ENCODE peak calls at places on chromosomes 4 and X, in eight cellular contexts. I is neural progenitor cell, E is PC-3, P is Calu3, G is GM13976, L is AG04449, U is ovary, R is sigmoid colon. Z is an unnamed sample.

GRCh38 chr4:125736057-125736456 is 421.3 kb downstream of the FAT4 start:
- DNase-seq in I (no peak), E (peak; percentile 44), L (no peak), G (no peak), U (no peak), R (no peak), P (no peak), Z (no peak)

GRCh38 chr4:146647615-146648383 is 9.1 kb downstream of the POU4F2 start:
- DNase-seq in E (no peak), U (no peak), L (no peak), G (no peak), P (no peak), I (peak; percentile 78), R (no peak), Z (no peak)

GRCh38 chrX:129823115-129823514 is 20.6 kb downstream of the ZDHHC9 start:
- DNase-seq in I (peak; percentile 52), R (no peak), E (peak; percentile 61), U (peak; percentile 49), G (peak; percentile 51), P (peak; percentile 45), L (no peak), Z (no peak)

GRCh38 chr4:100189820-100190642 is at the start of gene DDIT4L:
- DNase-seq in P (peak; percentile 45), L (no peak), G (peak; percentile 40), I (peak; percentile 77), E (no peak), U (peak; percentile 60), R (peak; percentile 73), Z (no peak)

GRCh38 chrX:1463581-1464281 is 11.0 kb upstream of the ASMTL start:
- DNase-seq in P (no peak), I (no peak), G (no peak), L (no peak), R (peak; percentile 25), E (no peak), U (peak; percentile 1), Z (peak; percentile 63)

GRCh38 chrX:109268340-109268739 is 213.5 kb downstream of the GUCY2F start:
- DNase-seq in P (peak; percentile 30), I (no peak), G (no peak), L (no peak), E (no peak), R (no peak), U (no peak), Z (no peak)

GRCh38 chr4:73891739-73892405 is 22.7 kb downstream of the CXCL1 start:
- DNase-seq in P (no peak), G (no peak), E (no peak), I (no peak), L (peak; percentile 85), R (no peak), U (no peak), Z (no peak)

GRCh38 chrX:52078133-52078532 is 9.2 kb upstream of the MAGED4B start:
- DNase-seq in L (no peak), E (no peak), R (no peak), G (no peak), P (no peak), I (no peak), U (no peak), Z (no peak)

GRCh38 chr4:113404846-113405245 is 355.4 kb downstream of the ANK2 start:
- DNase-seq in I (no peak), E (no peak), R (no peak), G (no peak), L (no peak), P (no peak), U (no peak), Z (no peak)

GRCh38 chr4:103021120-103021519 is 1.6 kb upstream of the SLC9B1 start:
- DNase-seq in E (no peak), G (no peak), U (no peak), R (no peak), P (no peak), I (no peak), L (no peak), Z (no peak)

GRCh38 chr4:168167714-168168284 is 75.5 kb downstream of the ANXA10 start:
- DNase-seq in G (no peak), E (peak; percentile 30), I (no peak), P (no peak), U (no peak), L (peak; percentile 16), R (no peak), Z (no peak)

GRCh38 chrX:153970398-153971123 is 1.1 kb downstream of the HCFC1 start:
- DNase-seq in I (peak; percentile 73), P (peak; percentile 13), L (peak; percentile 12), U (peak; percentile 70), R (peak; percentile 82), E (peak; percentile 39), G (peak; percentile 64), Z (no peak)

GRCh38 chr4:20301161-20301560 is 49.5 kb downstream of the SLIT2 start:
- DNase-seq in G (no peak), I (no peak), P (no peak), R (no peak), E (no peak), L (no peak), U (no peak), Z (no peak)

GRCh38 chr4:20297800-20298199 is 46.1 kb downstream of the SLIT2 start:
- DNase-seq in G (no peak), I (no peak), R (no peak), U (no peak), P (no peak), L (no peak), E (no peak), Z (no peak)

GRCh38 chr4:20298986-20299385 is 47.3 kb downstream of the SLIT2 start:
- DNase-seq in R (no peak), E (no peak), P (no peak), G (no peak), I (no peak), U (no peak), L (no peak), Z (no peak)

GRCh38 chr4:20297246-20297645 is 45.5 kb downstream of the SLIT2 start:
- DNase-seq in E (no peak), R (no peak), P (no peak), L (no peak), I (no peak), G (no peak), U (no peak), Z (no peak)

DNA sequence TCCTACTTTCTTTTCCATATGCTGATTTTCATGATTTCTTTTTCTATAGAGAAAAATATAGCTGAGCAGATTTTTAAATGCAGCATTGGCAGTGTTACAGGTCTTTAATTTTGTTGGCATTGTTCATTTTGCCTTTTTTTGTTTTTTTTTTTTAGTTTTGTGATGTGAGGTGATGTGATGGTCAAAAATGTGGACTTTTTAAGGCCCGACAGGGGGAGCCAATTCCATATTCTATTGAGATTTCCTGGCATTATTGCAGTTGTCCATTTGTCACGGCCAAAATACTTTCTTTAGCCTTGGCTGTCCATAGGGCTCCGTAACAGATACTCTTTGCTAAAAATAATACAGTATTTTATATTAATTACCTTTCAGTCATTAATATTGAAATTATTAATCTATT is 47.8 kb downstream of the SLIT2 start:
- DNase-seq in L (no peak), G (no peak), R (no peak), I (peak; percentile 50), E (peak; percentile 45), P (peak; percentile 11), U (no peak), Z (no peak)
- TF ChIP-seq CTCF in L (no peak), G (no peak), R (no peak), I (peak; percentile 63), E (peak; percentile 56), P (peak; percentile 29), U (no peak), Z (peak; percentile 80)

DNA sequence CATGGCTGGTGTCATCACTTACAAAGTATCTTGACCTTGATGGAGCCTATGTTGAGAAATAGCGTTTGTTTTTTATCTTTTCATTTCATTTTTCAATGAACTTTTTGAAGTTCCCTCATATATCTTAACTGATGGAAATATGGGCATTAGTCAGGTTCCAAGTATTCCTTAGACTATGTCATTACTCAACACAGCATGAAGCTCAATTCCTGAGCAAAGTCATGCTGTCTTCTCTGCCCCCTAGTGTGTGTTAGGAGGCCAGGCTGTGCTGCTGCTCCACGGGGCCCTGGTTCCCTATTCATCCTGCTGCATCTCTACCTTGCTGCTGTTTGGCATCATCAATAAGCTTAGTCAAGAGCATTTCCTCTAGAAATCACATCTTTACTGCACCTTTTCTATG is 40.9 kb downstream of the GPR143 start:
- DNase-seq in L (no peak), E (no peak), U (no peak), G (no peak), I (no peak), R (no peak), P (no peak), Z (no peak)
- TF ChIP-seq CTCF in L (no peak), E (no peak), U (no peak), G (no peak), I (no peak), R (no peak), P (no peak), Z (peak; percentile 30)

GRCh38 chrX:141935645-141936044 is 32.0 kb downstream of the MAGEC1 start:
- DNase-seq in L (no peak), E (no peak), G (no peak), I (no peak), P (no peak), U (no peak), R (no peak), Z (no peak)

DNA sequence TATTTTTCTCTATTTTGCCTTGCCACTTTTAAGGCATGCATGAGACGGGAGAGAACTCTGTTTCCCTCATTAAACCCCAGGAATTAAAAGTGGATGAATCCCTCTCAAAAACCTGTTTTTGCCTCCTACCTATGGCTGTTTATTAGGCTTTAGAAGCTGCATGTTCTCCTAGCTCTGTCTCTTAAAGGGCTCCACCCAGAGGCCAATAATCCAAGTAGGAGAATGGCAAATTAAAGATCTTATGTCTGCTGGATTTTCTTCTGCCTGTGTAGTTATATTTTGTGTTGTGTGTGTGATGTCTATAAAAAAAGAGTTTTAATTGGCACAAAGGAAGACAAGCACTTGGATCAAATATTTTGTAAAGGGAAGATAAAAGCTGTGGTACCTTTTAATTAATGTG is 32.4 kb downstream of the MAGEC1 start:
- DNase-seq in I (peak; percentile 2), R (no peak), L (no peak), U (no peak), P (no peak), E (peak; percentile 43), G (no peak), Z (no peak)
- TF ChIP-seq CTCF in I (peak; percentile 26), R (no peak), L (no peak), U (no peak), P (no peak), E (peak; percentile 56), G (no peak), Z (peak; percentile 37)

DNA sequence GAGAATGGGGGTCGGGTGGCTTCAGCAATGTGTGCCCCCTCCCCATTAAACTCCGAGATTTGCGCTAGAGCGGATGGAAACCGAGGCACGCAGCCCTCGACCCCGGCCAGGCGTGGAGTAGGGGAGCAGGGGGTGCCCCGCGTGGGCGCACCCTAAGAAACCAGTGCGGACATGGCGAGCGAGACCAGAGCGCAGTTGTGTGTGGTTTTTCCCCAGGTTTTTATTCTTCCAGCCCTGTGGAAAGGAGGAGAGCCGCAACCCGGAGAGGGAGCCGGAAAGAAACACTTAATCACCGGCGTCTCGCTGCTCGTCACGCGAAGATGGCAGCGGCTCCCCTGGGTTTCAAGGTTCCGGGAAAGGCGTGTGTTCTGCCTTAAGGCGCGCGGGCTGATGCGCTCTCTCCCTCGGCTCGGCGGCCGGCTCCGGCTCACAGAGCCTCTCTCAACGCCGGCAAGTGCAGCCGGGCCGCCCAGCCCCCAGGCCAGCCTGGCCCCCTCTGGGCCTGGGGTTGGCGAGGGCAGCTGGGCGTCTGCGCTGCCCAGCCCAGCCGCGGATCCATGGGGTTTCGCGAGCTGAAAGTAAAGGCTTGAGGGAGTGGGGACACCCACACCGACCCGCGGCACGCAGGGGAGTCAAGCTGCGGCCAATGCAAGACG is 73.9 kb upstream of the BCOR start:
- DNase-seq in P (no peak), U (peak; percentile 42), L (no peak), R (peak; percentile 68), E (peak; percentile 36), I (peak; percentile 64), G (no peak), Z (peak; percentile 91)
- TF ChIP-seq CTCF in P (no peak), U (no peak), L (no peak), R (no peak), E (no peak), I (no peak), G (no peak), Z (peak; percentile 8)

Z was measured in chondrocyte.